ENCODE peak calls at places on chromosomes 16 and 17, in nine cellular contexts. D is small intestine; V is PC-9; Y is CD8-positive, alpha-beta T cell; I is iPS DF 6.9; X is hepatocyte; M is fibroblast of lung; H is CD8-positive, alpha-beta memory T cell; U is stomach. R is an unnamed sample.

GRCh38 chr17:34366529-34367107 is 3.6 kb upstream of the CCL1 start:
- DNase-seq in D (no peak), M (no peak), Y (no peak), I (no peak), V (no peak), U (no peak), H (no peak), X (no peak), R (no peak)

GRCh38 chr17:27473748-27474609 is 17.7 kb downstream of the KSR1 start:
- DNase-seq in X (peak; percentile 30), Y (peak; percentile 65), M (no peak), D (no peak), U (peak; percentile 91), H (peak; percentile 67), V (peak; percentile 17), I (no peak), R (no peak)

GRCh38 chr16:85861095-85861825 is 37.7 kb upstream of the IRF8 start:
- DNase-seq in V (no peak), U (no peak), D (no peak), I (no peak), Y (no peak), X (no peak), H (no peak), M (no peak), R (peak; percentile 64)

GRCh38 chr16:62283-62682 is 8.7 kb downstream of the SNRNP25 start:
- DNase-seq in Y (no peak), D (no peak), H (no peak), U (no peak), I (no peak), X (no peak), V (no peak), M (no peak), R (no peak)

GRCh38 chr17:32917842-32918241 is 10.1 kb upstream of the TMEM98 start:
- DNase-seq in I (no peak), Y (no peak), D (no peak), U (no peak), M (no peak), H (no peak), X (no peak), V (no peak), R (no peak)

GRCh38 chr17:65218261-65218660 is 81.1 kb downstream of the RGS9 start:
- DNase-seq in Y (no peak), M (no peak), D (no peak), I (no peak), H (no peak), X (no peak), U (no peak), V (no peak), R (no peak)

GRCh38 chr17:731943-732787 is at the start of gene TLCD3A:
- DNase-seq in Y (peak; percentile 39), M (peak; percentile 66), H (peak; percentile 46), U (peak; percentile 87), D (peak; percentile 64), V (peak; percentile 87), I (no peak), X (peak; percentile 88), R (peak; percentile 98)

GRCh38 chr16:23280483-23280967 is 21.6 kb upstream of the SCNN1B start:
- DNase-seq in U (no peak), H (no peak), I (no peak), Y (no peak), V (peak; percentile 24), X (no peak), D (no peak), M (no peak), R (no peak)

GRCh38 chr17:61884864-61885263 is 21.5 kb upstream of the BRIP1 start:
- DNase-seq in M (no peak), D (no peak), X (no peak), I (no peak), U (no peak), V (no peak), Y (no peak), H (no peak), R (no peak)

GRCh38 chr17:63124536-63124935 is 158.5 kb downstream of the TANC2 start:
- DNase-seq in V (no peak), X (no peak), U (no peak), Y (no peak), H (no peak), D (no peak), I (no peak), M (no peak), R (no peak)

GRCh38 chr16:88192601-88193000 is 190.2 kb upstream of the ZNF469 start:
- DNase-seq in I (no peak), D (no peak), Y (no peak), M (no peak), H (no peak), V (no peak), X (no peak), U (no peak), R (no peak)

GRCh38 chr16:89476379-89476778 is 14.0 kb downstream of the ANKRD11 start:
- DNase-seq in M (no peak), U (peak; percentile 51), X (no peak), Y (no peak), V (peak; percentile 81), D (peak; percentile 48), H (no peak), I (no peak), R (no peak)

GRCh38 chr17:7856081-7856791 is 1.1 kb downstream of the NAA38 start:
- DNase-seq in V (no peak), X (peak; percentile 65), Y (no peak), M (peak; percentile 40), D (no peak), I (no peak), H (no peak), U (no peak), R (peak; percentile 92)

GRCh38 chr17:63309021-63309420 is 137.1 kb downstream of the CYB561 start:
- DNase-seq in D (no peak), X (no peak), Y (no peak), H (no peak), I (no peak), M (peak; percentile 60), V (no peak), U (no peak), R (no peak)

GRCh38 chr17:31560836-31561235 is 169.4 kb downstream of the RAB11FIP4 start:
- DNase-seq in D (no peak), V (peak; percentile 34), H (no peak), M (no peak), Y (no peak), U (no peak), I (no peak), X (peak; percentile 26), R (peak; percentile 95)

GRCh38 chr17:83194761-83195329 is 115.4 kb downstream of the METRNL start:
- DNase-seq in M (no peak), V (peak; percentile 29), Y (no peak), I (no peak), H (no peak), U (no peak), D (no peak), X (no peak), R (peak; percentile 93)

GRCh38 chr17:83195330-83196087 is 116.1 kb downstream of the METRNL start:
- DNase-seq in Y (no peak), X (no peak), U (peak; percentile 77), H (no peak), I (no peak), M (peak; percentile 55), V (peak; percentile 49), D (no peak), R (peak; percentile 98)

GRCh38 chr17:36777118-36777517 is 160.2 kb upstream of the LHX1 start:
- DNase-seq in H (no peak), D (no peak), I (no peak), Y (no peak), M (no peak), X (peak; percentile 26), U (no peak), V (no peak), R (no peak)

GRCh38 chr16:75085556-75085955 is 31.0 kb downstream of the LDHD start:
- DNase-seq in M (no peak), X (no peak), H (no peak), Y (no peak), I (no peak), U (no peak), V (no peak), D (no peak), R (no peak)
- H3K4me1 ChIP-seq in M (peaks cover 15% of the 10 kb centered on the region), X (peaks cover 24% of the 10 kb centered on the region), H (no peaks in the 10 kb centered on the region), Y (no peaks in the 10 kb centered on the region), I (peaks cover 5% of the 10 kb centered on the region), U (peaks cover 63% of the 10 kb centered on the region), V (peaks cover 17% of the 10 kb centered on the region), D (peaks cover 6% of the 10 kb centered on the region), R (peaks cover under 1% of the 10 kb centered on the region)

GRCh38 chr16:1651509-1652342 is 26.4 kb upstream of the JPT2 start:
- DNase-seq in V (no peak), H (no peak), M (peak; percentile 19), I (no peak), D (no peak), U (no peak), X (no peak), Y (no peak), R (no peak)
- H3K36me3 ChIP-seq in V (peaks cover 10% of the 10 kb centered on the region), H (peaks cover 22% of the 10 kb centered on the region), M (peaks cover 19% of the 10 kb centered on the region), I (peaks cover 20% of the 10 kb centered on the region), D (peaks cover 13% of the 10 kb centered on the region), U (peaks cover 84% of the 10 kb centered on the region), X (no peaks in the 10 kb centered on the region), Y (no peaks in the 10 kb centered on the region), R (peaks cover 48% of the 10 kb centered on the region)

DNA sequence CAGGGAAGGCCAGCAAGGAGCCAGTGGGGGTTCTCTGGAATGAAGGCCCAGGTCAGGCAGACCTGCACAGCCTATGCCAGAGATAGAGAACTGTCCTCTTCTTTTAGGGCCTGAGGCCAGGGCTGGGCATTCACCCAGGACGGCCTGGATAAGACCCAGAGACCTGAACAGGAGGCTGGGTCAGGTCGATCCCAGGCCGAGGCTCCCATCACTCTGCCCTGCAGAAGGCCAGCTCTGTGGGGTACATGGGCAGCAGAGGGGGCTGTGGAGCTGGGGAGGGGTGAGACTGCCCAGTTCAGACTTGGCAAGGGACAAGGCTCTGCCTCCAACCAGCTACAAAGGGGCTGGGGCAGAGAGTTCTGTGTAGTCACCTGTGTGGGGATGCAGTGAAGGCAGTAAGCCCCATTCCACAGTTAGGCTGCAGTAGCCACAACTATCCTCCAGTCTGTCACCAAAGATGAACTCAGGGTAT is 14.6 kb downstream of the HSD11B2 start:
- DNase-seq in M (no peak), V (no peak), U (no peak), D (peak; percentile 11), X (no peak), H (no peak), I (no peak), Y (no peak), R (peak; percentile 76)
- H3K4me1 ChIP-seq in M (peaks cover 27% of the 10 kb centered on the region), V (no peaks in the 10 kb centered on the region), U (peaks cover 98% of the 10 kb centered on the region), D (peaks cover 14% of the 10 kb centered on the region), X (peaks cover 22% of the 10 kb centered on the region), H (no peaks in the 10 kb centered on the region), I (peaks cover 1% of the 10 kb centered on the region), Y (no peaks in the 10 kb centered on the region), R (peaks cover 41% of the 10 kb centered on the region)

DNA sequence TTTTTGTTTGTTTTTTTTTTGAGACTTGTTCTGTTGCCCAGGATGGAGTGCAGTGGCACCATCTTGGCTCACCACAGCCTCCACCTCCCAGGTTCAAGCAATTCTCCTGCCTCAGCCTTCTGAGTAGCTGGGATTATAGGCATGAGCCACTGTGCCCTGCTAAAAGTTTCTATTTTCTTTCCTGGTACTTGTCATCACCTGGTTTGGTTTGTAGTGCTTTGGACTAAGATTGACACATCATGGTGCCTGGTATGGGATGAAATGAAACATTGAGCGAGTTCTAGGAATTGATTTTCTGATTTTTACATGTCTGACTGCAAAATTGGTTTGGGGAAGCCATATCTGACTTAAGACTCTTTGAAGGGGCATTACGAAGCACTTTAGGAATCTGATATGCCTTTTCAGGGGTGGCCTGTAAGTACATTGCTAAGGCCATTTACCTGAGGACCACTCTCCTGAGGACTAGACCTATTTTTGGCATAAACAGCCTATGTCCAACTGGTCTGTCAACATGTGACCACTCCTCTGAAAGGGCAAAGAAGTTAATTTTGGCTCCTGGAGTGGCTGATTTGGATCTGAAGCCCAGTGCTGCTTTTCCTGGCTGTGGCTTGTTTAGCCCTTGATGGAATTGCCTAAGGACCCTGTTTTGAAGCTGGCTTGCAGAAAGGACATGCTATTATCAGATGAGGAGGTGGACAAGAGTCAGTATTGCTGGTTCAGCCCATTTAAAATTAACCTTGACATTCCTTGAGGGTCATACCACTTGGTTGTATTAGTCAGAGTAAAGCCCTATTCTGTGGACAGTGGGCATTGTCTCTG is 18.4 kb upstream of the TBKBP1 start:
- DNase-seq in I (no peak), Y (no peak), D (no peak), M (no peak), H (no peak), U (no peak), V (no peak), X (no peak), R (no peak)
- H3K36me3 ChIP-seq in I (peaks cover 58% of the 10 kb centered on the region), Y (peaks cover 85% of the 10 kb centered on the region), D (peaks cover 51% of the 10 kb centered on the region), M (peaks cover 16% of the 10 kb centered on the region), H (peaks cover 87% of the 10 kb centered on the region), U (peaks cover 100% of the 10 kb centered on the region), V (peaks cover 88% of the 10 kb centered on the region), X (no peaks in the 10 kb centered on the region), R (peaks cover 99% of the 10 kb centered on the region)